ENCODE peak calls at places on chromosomes 11 and 22, in eight cellular contexts. M is heart right ventricle; P is non-pigmented ciliary epithelial cell; O is stimulated activated CD4-positive, alpha-beta T cell treated with anti-CD3 and anti-CD28 coated beads, Interleukin-4, amount 100 ng/mL, for 48 hours; K is CD4-positive, alpha-beta memory T cell; Y is NCI-H2081; U is stimulated activated naive CD4-positive, alpha-beta T cell; N is stomach. Q is an unnamed sample.

GRCh38 chr11:45412521-45412920 is 126.4 kb upstream of the SYT13 start:
- DNase-seq in M (no peak), P (no peak), O (no peak), K (no peak), Y (no peak), U (no peak), N (no peak), Q (no peak)

GRCh38 chr11:3088806-3089205 is 31.6 kb upstream of the CARS1 start:
- DNase-seq in M (no peak), P (no peak), O (no peak), K (no peak), Y (no peak), U (no peak), N (no peak), Q (no peak)

GRCh38 chr11:44823006-44823405 is 96.2 kb downstream of the TSPAN18 start:
- DNase-seq in M (no peak), P (no peak), O (peak; percentile 2), K (no peak), Y (no peak), U (no peak), N (no peak), Q (no peak)

GRCh38 chr11:114099392-114100178 is 40.1 kb downstream of the ZBTB16 start:
- DNase-seq in M (no peak), P (no peak), O (no peak), K (no peak), Y (no peak), U (no peak), N (no peak), Q (no peak)

GRCh38 chr22:25039255-25039654 is 86.7 kb downstream of the KIAA1671 start:
- DNase-seq in M (no peak), P (no peak), O (no peak), K (no peak), Y (no peak), U (no peak), N (no peak), Q (no peak)

GRCh38 chr11:44110231-44110679 is 14.8 kb downstream of the EXT2 start:
- DNase-seq in M (peak; percentile 33), P (no peak), O (peak; percentile 44), K (peak; percentile 32), Y (peak; percentile 64), U (peak; percentile 34), N (peak; percentile 46), Q (peak; percentile 37)

GRCh38 chr11:23112987-23113886 is 253.0 kb upstream of the CCDC179 start:
- DNase-seq in M (no peak), P (no peak), O (no peak), K (no peak), Y (peak; percentile 86), U (no peak), N (peak; percentile 57), Q (no peak)

GRCh38 chr22:45511847-45512261 is 9.2 kb downstream of the FBLN1 start:
- DNase-seq in M (peak; percentile 62), P (peak; percentile 82), O (no peak), K (no peak), Y (no peak), U (no peak), N (peak; percentile 43), Q (no peak)